ENCODE peak calls at places on chromosome 13, in seven cellular contexts. L is IMR-90, R is neuronal stem cell, P is mesendoderm, H is H1, J is H9, N is trophoblast cell. G is an unnamed sample.

GRCh38 chr13:59409211-59409610 is 754.5 kb downstream of the DIAPH3 start:
- DNase-seq in L (peak; percentile 58), R (no peak), P (peak; percentile 28), H (peak; percentile 53), J (peak; percentile 49), N (no peak), G (peak; percentile 10)

GRCh38 chr13:21986602-21987001 is 315.7 kb downstream of the FGF9 start:
- DNase-seq in L (peak; percentile 23), R (no peak), P (no peak), H (no peak), J (no peak), N (no peak), G (peak; percentile 43)

GRCh38 chr13:104809483-104809882 is 1726.0 kb downstream of the EFNB2 start:
- DNase-seq in L (no peak), R (no peak), P (no peak), H (no peak), J (no peak), N (peak; percentile 81), G (peak; percentile 88)

GRCh38 chr13:75364131-75364713 is 117.7 kb downstream of the TBC1D4 start:
- DNase-seq in L (peak; percentile 21), R (no peak), P (peak; percentile 12), H (no peak), J (no peak), N (peak; percentile 73), G (no peak)

GRCh38 chr13:99087954-99088491 is 110.2 kb upstream of the DOCK9 start:
- DNase-seq in L (no peak), R (no peak), P (no peak), H (no peak), J (peak; percentile 54), N (peak; percentile 52), G (no peak)

GRCh38 chr13:98509271-98510155 is 67.4 kb downstream of the STK24 start:
- DNase-seq in L (peak; percentile 92), R (no peak), P (peak; percentile 59), H (no peak), J (no peak), N (peak; percentile 71), G (peak; percentile 90)

GRCh38 chr13:113493315-113493951 is 2.9 kb upstream of the DCUN1D2 start:
- DNase-seq in L (peak; percentile 99), R (no peak), P (peak; percentile 81), H (no peak), J (no peak), N (peak; percentile 80), G (peak; percentile 95)

GRCh38 chr13:95920485-95920884 is 132.7 kb downstream of the UGGT2 start:
- DNase-seq in L (no peak), R (no peak), P (no peak), H (no peak), J (no peak), N (no peak), G (no peak)

GRCh38 chr13:73090812-73091187 is 32.0 kb downstream of the KLF5 start:
- DNase-seq in L (no peak), R (no peak), P (no peak), H (no peak), J (no peak), N (no peak), G (no peak)

GRCh38 chr13:31686660-31687430 is 52.5 kb upstream of the RXFP2 start:
- DNase-seq in L (no peak), R (no peak), P (no peak), H (no peak), J (no peak), N (no peak), G (no peak)

GRCh38 chr13:110913322-110913721 is 1.5 kb downstream of the ANKRD10 start:
- DNase-seq in L (peak; percentile 26), R (no peak), P (peak; percentile 21), H (no peak), J (no peak), N (peak; percentile 32), G (peak; percentile 38)

GRCh38 chr13:31234729-31235128 is 35.0 kb downstream of the B3GLCT start:
- DNase-seq in L (no peak), R (no peak), P (peak; percentile 50), H (no peak), J (peak; percentile 45), N (no peak), G (no peak)

GRCh38 chr13:26017932-26018690 is 33.7 kb downstream of the SHISA2 start:
- DNase-seq in L (no peak), R (no peak), P (no peak), H (peak; percentile 37), J (no peak), N (peak; percentile 1), G (peak; percentile 30)

GRCh38 chr13:109647046-109647445 is 139.3 kb downstream of the IRS2 start:
- DNase-seq in L (no peak), R (no peak), P (no peak), H (no peak), J (no peak), N (no peak), G (peak; percentile 28)

GRCh38 chr13:38693168-38693567 is 6.3 kb downstream of the FREM2 start:
- DNase-seq in L (no peak), R (no peak), P (no peak), H (no peak), J (no peak), N (no peak), G (no peak)

GRCh38 chr13:104553156-104553555 is 1486.9 kb upstream of the SLC10A2 start:
- DNase-seq in L (peak; percentile 1), R (no peak), P (no peak), H (no peak), J (no peak), N (no peak), G (no peak)

GRCh38 chr13:73800011-73800410 is 334.2 kb downstream of the KLF12 start:
- DNase-seq in L (no peak), R (no peak), P (no peak), H (no peak), J (no peak), N (no peak), G (no peak)

GRCh38 chr13:101323601-101324000 is 92.7 kb downstream of the NALCN start:
- DNase-seq in L (no peak), R (no peak), P (no peak), H (no peak), J (no peak), N (no peak), G (no peak)

GRCh38 chr13:83839158-83839557 is 43.1 kb downstream of the SLITRK1 start:
- DNase-seq in L (no peak), R (no peak), P (peak; percentile 18), H (no peak), J (no peak), N (no peak), G (no peak)
- H3K4ac ChIP-seq in L (no peak overlapping the region), R (no peak overlapping the region), P (no peak overlapping the region), H (no peak overlapping the region), J (no peak overlapping the region), N (no peak overlapping the region), G (no peak overlapping the region)

GRCh38 chr13:89751537-89751936 is 1596.0 kb upstream of the MIR17HG start:
- DNase-seq in L (no peak), R (no peak), P (no peak), H (no peak), J (no peak), N (no peak), G (no peak)

GRCh38 chr13:89750371-89750770 is 1597.1 kb upstream of the MIR17HG start:
- DNase-seq in L (no peak), R (no peak), P (no peak), H (no peak), J (no peak), N (peak; percentile 65), G (peak; percentile 43)

DNA sequence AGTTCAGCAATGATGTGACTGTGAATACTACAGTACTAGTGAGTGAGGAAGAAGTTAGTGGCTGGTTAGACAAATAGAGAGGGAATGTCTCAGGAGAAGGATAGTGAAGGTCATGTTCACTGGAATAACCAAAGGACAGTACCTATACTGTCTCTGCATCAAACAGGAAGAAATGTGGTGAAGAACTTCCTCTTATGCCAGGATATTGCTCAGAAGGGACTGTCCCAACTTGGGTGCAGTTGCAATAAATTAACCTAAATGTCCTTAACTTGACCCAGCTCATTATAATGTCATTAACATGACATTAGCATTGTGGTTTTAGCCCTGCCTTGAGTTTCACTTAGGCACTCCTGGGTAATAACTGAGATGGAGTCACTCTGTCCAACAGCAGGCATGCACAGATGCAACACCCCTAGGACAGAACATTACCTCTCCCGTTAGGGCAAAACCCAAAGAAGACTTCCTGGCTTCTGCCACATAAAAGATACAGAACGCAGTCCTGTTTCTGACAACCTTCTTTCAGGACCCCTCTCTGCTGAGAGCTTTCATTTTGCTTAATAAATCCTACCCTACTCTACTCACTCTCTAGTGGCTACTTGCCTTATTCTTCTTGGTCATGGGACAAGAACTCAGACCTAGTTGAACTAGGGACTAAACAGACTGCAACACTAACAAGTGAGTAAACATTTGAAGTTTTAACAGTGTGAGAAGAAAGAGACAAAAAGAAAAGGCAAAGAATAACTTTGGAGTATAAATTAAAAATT is 1591.6 kb upstream of the MIR17HG start:
- DNase-seq in L (no peak), R (no peak), P (peak; percentile 11), H (no peak), J (no peak), N (no peak), G (no peak)
- H3K4ac ChIP-seq in L (no peak overlapping the region), R (no peak overlapping the region), P (no peak overlapping the region), H (no peak overlapping the region), J (no peak overlapping the region), N (no peak overlapping the region), G (no peak overlapping the region)

GRCh38 chr13:112200200-112200599 is 133.3 kb downstream of the SOX1 start:
- DNase-seq in L (no peak), R (no peak), P (no peak), H (no peak), J (no peak), N (no peak), G (no peak)
- H3K4ac ChIP-seq in L (no peak overlapping the region), R (no peak overlapping the region), P (no peak overlapping the region), H (no peak overlapping the region), J (no peak overlapping the region), N (no peak overlapping the region), G (no peak overlapping the region)

DNA sequence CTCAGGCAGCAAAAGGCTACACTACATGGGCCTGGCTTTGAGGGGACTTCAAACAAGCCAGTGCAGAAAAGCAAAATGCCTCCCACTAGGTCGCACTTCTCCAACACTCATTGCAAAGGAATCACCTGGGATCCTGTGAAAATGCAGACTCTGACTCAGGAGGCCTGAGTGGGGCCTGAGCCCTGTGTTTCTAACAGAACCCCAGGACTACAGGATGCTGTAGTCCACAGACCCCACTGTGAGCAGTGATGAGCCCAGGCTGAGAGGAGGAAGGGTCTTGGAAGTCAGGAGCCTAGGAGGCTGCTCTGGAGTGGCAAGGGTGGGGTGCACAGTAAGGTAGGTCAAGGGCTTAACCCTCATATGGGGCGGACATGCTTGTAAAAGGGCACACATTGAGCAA is 46.7 kb upstream of the SERP2 start:
- DNase-seq in L (no peak), R (no peak), P (no peak), H (no peak), J (no peak), N (no peak), G (no peak)
- H3K4ac ChIP-seq in L (no peak overlapping the region), R (peak overlapping the region; percentile 14), P (no peak overlapping the region), H (no peak overlapping the region), J (no peak overlapping the region), N (no peak overlapping the region), G (peak overlapping the region; percentile 40)